ENCODE peak calls at places on chromosomes 1 and 21, in seven cellular contexts. J, U, D, H, P, W and X are unnamed samples.

GRCh38 chr1:38991638-38992449 is 768 bp downstream of the AKIRIN1 start:
- DNase-seq in H (peak), U (peak), J (no peak), W (no peak), P (peak), D (peak), X (no peak)

GRCh38 chr1:210876275-210876674 is 257.7 kb downstream of the KCNH1 start:
- DNase-seq in U (no peak), J (no peak), H (no peak), W (no peak), D (no peak), P (no peak), X (no peak)

GRCh38 chr1:43062527-43063080 is 103.9 kb upstream of the SLC2A1 start:
- DNase-seq in U (no peak), D (no peak), H (no peak), W (no peak), P (no peak), J (no peak), X (no peak)

GRCh38 chr1:8731162-8731561 is 86.3 kb downstream of the RERE start:
- DNase-seq in U (no peak), H (no peak), P (no peak), J (no peak), W (no peak), D (peak), X (no peak)

GRCh38 chr1:192485692-192486436 is 89.7 kb upstream of the RGS1 start:
- DNase-seq in H (peak), D (no peak), J (peak), U (no peak), W (peak), P (no peak), X (peak)

GRCh38 chr21:44598031-44598430 is 2.4 kb upstream of the KRTAP10-7 start:
- DNase-seq in P (no peak), U (no peak), W (no peak), D (peak), J (no peak), H (no peak), X (no peak)

GRCh38 chr1:184376359-184376758 is 10.5 kb upstream of the C1orf21 start:
- DNase-seq in J (no peak), H (no peak), D (no peak), U (no peak), W (no peak), P (no peak), X (no peak)

GRCh38 chr1:7810395-7810794 is 26.3 kb downstream of the PER3 start:
- DNase-seq in U (no peak), J (no peak), W (no peak), P (no peak), D (no peak), H (no peak), X (no peak)

GRCh38 chr1:61424382-61424781 is 300.6 kb downstream of the TM2D1 start:
- DNase-seq in U (no peak), D (no peak), W (no peak), J (no peak), P (no peak), H (no peak), X (peak)

GRCh38 chr1:116760487-116760886 is 6.3 kb downstream of the CD2 start:
- DNase-seq in W (no peak), D (no peak), U (no peak), J (no peak), H (no peak), P (no peak), X (no peak)

GRCh38 chr1:9715536-9716226 is 64.2 kb downstream of the PIK3CD start:
- DNase-seq in W (peak), P (peak), U (no peak), H (no peak), D (peak), J (no peak), X (no peak)

GRCh38 chr1:209850342-209850979 is 22.7 kb downstream of the UTP25 start:
- DNase-seq in J (no peak), D (peak), W (no peak), U (no peak), P (peak), H (peak), X (peak)

GRCh38 chr1:175274368-175274767 is 81.8 kb upstream of the KIAA0040 start:
- DNase-seq in P (no peak), J (no peak), D (no peak), H (no peak), U (no peak), W (no peak), X (no peak)

GRCh38 chr1:44500181-44501021 is 95.3 kb downstream of the RNF220 start:
- DNase-seq in P (no peak), H (no peak), W (no peak), J (no peak), U (no peak), D (peak), X (no peak)

GRCh38 chr1:151513626-151514101 is 2.5 kb downstream of the CGN start:
- DNase-seq in W (no peak), U (peak), D (no peak), J (peak), H (peak), P (peak), X (no peak)

GRCh38 chr1:55775007-55775406 is 559.8 kb upstream of the USP24 start:
- DNase-seq in D (no peak), J (no peak), P (no peak), U (no peak), W (no peak), H (no peak), X (no peak)

GRCh38 chr1:80217377-80217986 is 1211.0 kb upstream of the ADGRL4 start:
- DNase-seq in H (peak), D (peak), P (peak), J (no peak), U (no peak), W (no peak), X (no peak)

GRCh38 chr1:22749919-22750670 is 39.5 kb downstream of the EPHB2 start:
- DNase-seq in P (peak), H (peak), W (no peak), J (no peak), D (no peak), U (no peak), X (peak)

GRCh38 chr1:157429841-157430240 is 122.5 kb downstream of the FCRL5 start:
- DNase-seq in H (no peak), W (no peak), P (no peak), U (no peak), D (no peak), J (no peak), X (no peak)

GRCh38 chr21:43342301-43342881 is 84.5 kb downstream of the SIK1 start:
- DNase-seq in P (no peak), H (no peak), U (no peak), D (no peak), W (no peak), J (no peak), X (no peak)

GRCh38 chr1:220217383-220217988 is 54.8 kb downstream of the RAB3GAP2 start:
- DNase-seq in P (peak), W (no peak), D (no peak), H (no peak), J (no peak), U (no peak), X (no peak)

GRCh38 chr1:93433407-93433961 is 14.4 kb upstream of the FNBP1L start:
- DNase-seq in H (peak), D (no peak), J (no peak), U (peak), P (peak), W (no peak), X (no peak)

GRCh38 chr1:36390411-36390810 is 4.7 kb upstream of the STK40 start:
- DNase-seq in P (peak), J (no peak), U (no peak), W (no peak), H (no peak), D (no peak), X (no peak)

GRCh38 chr1:163535807-163536206 is 214.1 kb downstream of the NUF2 start:
- DNase-seq in U (no peak), D (no peak), H (no peak), P (peak), J (no peak), W (no peak), X (no peak)

GRCh38 chr1:235724716-235725115 is 75.1 kb upstream of the GNG4 start:
- DNase-seq in P (no peak), H (no peak), W (no peak), J (no peak), U (no peak), D (no peak), X (no peak)

GRCh38 chr1:115164484-115164883 is 75.2 kb upstream of the TSPAN2 start:
- DNase-seq in W (no peak), H (no peak), P (no peak), D (no peak), J (no peak), U (no peak), X (peak)

GRCh38 chr1:55580845-55581332 is 365.7 kb upstream of the USP24 start:
- DNase-seq in U (no peak), D (no peak), J (no peak), W (no peak), H (no peak), P (no peak), X (peak)

GRCh38 chr1:71414229-71414628 is 333.4 kb upstream of the ZRANB2 start:
- DNase-seq in H (no peak), D (no peak), P (no peak), J (no peak), U (no peak), W (no peak), X (no peak)

GRCh38 chr21:34579411-34579810 is 35.5 kb downstream of the RCAN1 start:
- DNase-seq in W (no peak), U (no peak), H (no peak), D (no peak), P (no peak), J (no peak), X (no peak)

DNA sequence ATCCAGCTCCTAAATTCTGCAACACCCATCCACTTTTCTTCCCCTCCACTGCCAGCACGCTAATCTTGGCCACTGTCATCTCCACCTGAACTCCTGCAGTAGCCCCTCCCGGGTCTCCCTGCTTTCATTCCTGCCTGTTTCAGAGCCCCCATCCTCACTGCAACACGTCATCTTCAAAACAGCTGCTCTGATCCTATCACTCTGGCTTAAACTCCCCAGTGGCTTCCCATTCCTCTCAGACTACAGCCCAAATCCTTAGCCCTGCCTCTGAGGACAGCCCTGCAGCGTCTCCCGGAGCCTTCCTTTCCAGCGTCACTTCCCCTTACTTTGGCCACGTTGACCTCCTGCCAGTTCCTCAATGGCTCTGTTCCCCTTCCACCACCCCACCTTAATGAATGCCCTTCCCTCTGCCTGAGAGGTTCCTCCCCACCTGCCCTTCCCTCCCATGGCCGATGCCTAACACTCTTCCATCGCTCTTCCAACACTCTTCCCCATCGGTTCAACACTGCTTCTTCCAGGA is 22.9 kb upstream of the IFNAR2 start:
- DNase-seq in W (no peak), H (no peak), U (no peak), J (no peak), P (no peak), D (no peak), X (peak)
- H3K4me3 ChIP-seq in W (no peak), H (no peak), U (no peak), J (no peak), P (no peak), D (no peak), X (no peak)

GRCh38 chr1:6496360-6496704 is 4.9 kb upstream of the PLEKHG5 start:
- DNase-seq in H (no peak), U (no peak), P (no peak), J (no peak), D (peak), W (no peak), X (no peak)

GRCh38 chr1:6495041-6495441 is 3.6 kb upstream of the PLEKHG5 start:
- DNase-seq in P (no peak), J (no peak), H (no peak), D (no peak), U (no peak), W (no peak), X (no peak)

GRCh38 chr1:6494627-6495026 is 3.2 kb upstream of the PLEKHG5 start:
- DNase-seq in P (no peak), D (no peak), U (no peak), H (no peak), W (no peak), J (no peak), X (no peak)

GRCh38 chr1:6496890-6497214 is 5.4 kb upstream of the PLEKHG5 start:
- DNase-seq in U (no peak), J (no peak), H (no peak), W (no peak), D (no peak), P (no peak), X (no peak)

DNA sequence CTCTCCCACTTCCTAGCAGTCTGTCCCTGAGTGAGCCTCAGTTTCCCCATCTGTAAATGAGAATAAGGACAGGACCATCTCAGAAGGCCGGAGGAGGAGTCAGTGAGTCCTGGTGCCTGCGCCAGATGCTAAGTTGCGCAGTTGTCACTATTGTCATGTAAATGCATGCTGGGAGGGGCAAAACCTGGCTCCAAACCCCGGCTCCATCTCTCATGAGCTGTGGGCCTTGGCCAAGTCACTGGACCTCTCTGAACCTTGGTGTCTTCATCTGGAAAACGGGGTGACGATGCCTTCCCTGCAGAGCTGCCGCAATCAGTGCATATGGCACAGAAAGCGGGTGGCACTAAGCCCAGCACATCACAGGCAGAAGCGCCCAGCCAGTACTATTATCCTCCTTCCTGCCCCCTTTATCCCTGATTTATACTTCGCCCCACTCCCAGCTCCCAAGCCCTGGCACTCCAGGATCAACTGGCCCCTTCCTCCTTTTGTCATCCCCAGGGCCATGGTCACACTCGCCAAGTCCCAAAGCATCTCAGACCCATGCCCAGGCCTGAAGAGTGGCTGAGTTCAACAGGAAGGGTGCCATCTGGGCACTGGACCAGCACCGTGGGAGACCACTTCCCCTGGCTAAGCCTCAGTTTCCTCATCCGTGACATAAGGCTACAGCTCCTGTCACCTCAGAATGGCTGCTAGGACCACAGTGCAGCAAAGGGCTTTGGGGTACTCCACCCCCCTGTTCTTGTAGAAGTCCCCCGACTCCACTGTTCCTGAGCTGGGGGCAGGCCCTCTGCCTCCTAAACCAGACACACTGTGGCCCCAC is 4.3 kb upstream of the PLEKHG5 start:
- DNase-seq in U (no peak), H (no peak), D (peak), P (no peak), J (no peak), W (no peak), X (no peak)
- H3K4me3 ChIP-seq in U (no peak), H (no peak), D (no peak), P (no peak), J (peak), W (no peak), X (peak)

GRCh38 chr1:2304282-2304681 is 76.2 kb downstream of the SKI start:
- DNase-seq in J (no peak), H (no peak), D (no peak), U (no peak), W (no peak), P (no peak), X (no peak)

GRCh38 chr1:2303016-2303775 is 75.1 kb downstream of the SKI start:
- DNase-seq in U (no peak), J (no peak), H (no peak), P (no peak), D (no peak), W (no peak), X (no peak)

GRCh38 chr1:2302292-2302925 is 74.3 kb downstream of the SKI start:
- DNase-seq in P (no peak), U (no peak), D (no peak), J (no peak), H (no peak), W (no peak), X (no peak)

GRCh38 chr1:2304921-2305681 is 77.0 kb downstream of the SKI start:
- DNase-seq in J (no peak), D (no peak), P (no peak), H (no peak), W (no peak), U (no peak), X (no peak)

GRCh38 chr1:2303781-2304180 is 75.7 kb downstream of the SKI start:
- DNase-seq in U (no peak), W (no peak), J (no peak), P (no peak), D (no peak), H (no peak), X (no peak)
- H3K4me3 ChIP-seq in U (no peak), W (no peak), J (no peak), P (no peak), D (no peak), H (no peak), X (no peak)

GRCh38 chr1:178548108-178548507 is 35.2 kb downstream of the TEX35 start:
- DNase-seq in D (no peak), P (no peak), W (no peak), U (no peak), H (no peak), J (no peak), X (no peak)
- H3K4me3 ChIP-seq in D (no peak), P (no peak), W (no peak), U (no peak), H (no peak), J (no peak), X (no peak)

GRCh38 chr1:89201489-89201794 is 2.7 kb upstream of the GBP4 start:
- DNase-seq in J (no peak), H (no peak), P (no peak), D (no peak), W (no peak), U (no peak), X (no peak)

GRCh38 chr1:89200668-89201488 is 2.1 kb upstream of the GBP4 start:
- DNase-seq in P (no peak), W (no peak), D (no peak), H (no peak), J (no peak), U (no peak), X (no peak)

GRCh38 chr1:89199515-89199914 is 773 bp upstream of the GBP4 start:
- DNase-seq in P (no peak), H (no peak), J (no peak), W (no peak), D (no peak), U (no peak), X (no peak)

GRCh38 chr1:89198081-89198480 is 661 bp downstream of the GBP4 start:
- DNase-seq in J (no peak), P (no peak), H (no peak), W (no peak), U (no peak), D (no peak), X (no peak)

GRCh38 chr1:89198500-89199072 is at the start of gene GBP4:
- DNase-seq in P (no peak), D (no peak), H (peak), J (peak), W (peak), U (peak), X (no peak)
- H3K4me3 ChIP-seq in P (no peak), D (no peak), H (peak), J (peak), W (peak), U (peak), X (peak)